ENCODE peak calls at places on chromosomes 2 and 18, in nine cellular contexts. A, Z, P, C, O, V, S, K and D are unnamed samples.

GRCh38 chr2:20641123-20641985 is 9.5 kb downstream of the HS1BP3 start:
- DNase-seq in S (no peak), Z (no peak), K (no peak), P (peak; percentile 79), V (no peak), C (no peak), A (peak; percentile 31), O (peak; percentile 77), D (peak; percentile 74)

GRCh38 chr18:26468931-26469340 is 79.4 kb downstream of the KCTD1 start:
- DNase-seq in O (peak; percentile 33), S (no peak), V (peak; percentile 69), K (no peak), Z (no peak), C (no peak), P (no peak), A (peak; percentile 20), D (no peak)

GRCh38 chr2:7517122-7517487 is 599.9 kb downstream of the RNF144A start:
- DNase-seq in Z (no peak), K (no peak), V (no peak), P (no peak), O (no peak), C (no peak), S (no peak), A (no peak), D (peak; percentile 39)

GRCh38 chr2:180115675-180116074 is 108.6 kb upstream of the CWC22 start:
- DNase-seq in A (no peak), C (no peak), Z (no peak), S (no peak), V (no peak), O (peak; percentile 12), K (no peak), P (peak; percentile 70), D (no peak)

GRCh38 chr2:230901006-230901405 is 24.0 kb downstream of the GPR55 start:
- DNase-seq in O (no peak), P (no peak), Z (no peak), S (no peak), K (no peak), A (peak; percentile 1), V (no peak), C (no peak), D (no peak)

GRCh38 chr2:20355131-20355530 is 4.5 kb upstream of the PUM2 start:
- DNase-seq in C (no peak), V (no peak), K (no peak), S (no peak), A (no peak), O (peak; percentile 98), Z (no peak), P (peak; percentile 42), D (no peak)

GRCh38 chr2:133802366-133802765 is 234.1 kb upstream of the NCKAP5 start:
- DNase-seq in C (no peak), K (no peak), Z (no peak), P (no peak), S (no peak), A (no peak), V (no peak), O (no peak), D (no peak)

GRCh38 chr2:1773883-1774282 is 29.6 kb upstream of the PXDN start:
- DNase-seq in Z (no peak), O (no peak), P (no peak), C (no peak), K (no peak), V (no peak), A (no peak), S (no peak), D (no peak)

GRCh38 chr2:239950144-239950920 is 74.8 kb downstream of the NDUFA10 start:
- DNase-seq in A (no peak), O (no peak), K (no peak), Z (no peak), V (no peak), P (no peak), C (no peak), S (peak; percentile 51), D (no peak)

GRCh38 chr2:176583530-176584101 is 314.4 kb downstream of the MTX2 start:
- DNase-seq in C (no peak), S (no peak), V (no peak), O (peak; percentile 48), P (peak; percentile 62), K (peak; percentile 13), A (peak; percentile 9), Z (no peak), D (no peak)
- H3K4me3 ChIP-seq in C (no peak overlapping the region), S (no peak overlapping the region), V (no peak overlapping the region), O (no peak overlapping the region), P (no peak overlapping the region), K (no peak overlapping the region), A (no peak overlapping the region), Z (no peak overlapping the region), D (no peak overlapping the region)

GRCh38 chr18:111292-112014 is 46.9 kb upstream of the USP14 start:
- DNase-seq in O (peak; percentile 43), P (peak; percentile 41), K (no peak), Z (no peak), V (peak; percentile 82), S (peak; percentile 88), C (peak; percentile 79), A (peak; percentile 68), D (no peak)
- H3K4me3 ChIP-seq in O (peak overlapping the region; percentile 37), P (peak overlapping the region; percentile 28), K (peak overlapping the region; percentile 41), Z (peak overlapping the region; percentile 55), V (no peak overlapping the region), S (peak overlapping the region; percentile 31), C (peak overlapping the region; percentile 14), A (peak overlapping the region; percentile 15), D (peak overlapping the region; percentile 42)

DNA sequence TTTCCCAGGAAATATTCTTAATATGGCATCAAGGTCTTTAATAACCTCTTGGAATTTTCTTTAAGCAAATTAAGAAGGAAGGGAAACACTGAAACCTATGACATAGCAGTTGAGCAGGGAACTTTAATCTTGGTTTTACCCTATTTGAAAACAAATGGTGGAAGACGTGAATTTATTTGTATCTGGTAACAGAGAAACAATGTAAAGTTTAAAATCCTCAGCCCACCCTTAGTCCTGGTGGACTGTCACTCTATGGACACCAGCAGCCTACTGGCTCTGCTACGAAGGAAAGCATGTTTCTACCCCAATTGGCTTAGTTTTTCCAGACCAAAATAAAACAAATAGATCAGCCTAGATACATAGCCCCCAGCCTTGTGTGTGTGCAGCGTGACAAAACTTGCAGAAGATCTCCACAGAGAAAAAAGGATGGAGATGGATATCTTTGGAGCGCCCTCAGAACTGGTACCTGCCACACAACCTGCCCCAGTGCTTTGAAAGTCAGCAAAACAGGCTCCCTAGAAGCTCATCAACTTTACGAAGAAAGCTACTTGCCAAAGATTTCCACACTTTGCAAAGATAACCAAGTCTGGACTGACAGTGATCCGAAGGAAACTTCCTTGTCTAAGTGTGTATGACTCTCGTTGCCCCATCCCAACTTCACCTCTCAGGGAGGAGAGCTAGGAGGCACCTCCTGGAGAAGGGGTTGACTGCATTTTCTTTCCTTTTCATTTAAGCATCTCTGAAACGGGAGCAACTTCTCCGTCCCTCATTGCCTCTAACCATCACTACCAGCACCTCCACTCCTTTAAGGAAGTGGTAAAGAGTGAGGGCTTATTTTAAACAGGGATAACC is 7.3 kb downstream of the ZEB2 start:
- DNase-seq in C (no peak), K (no peak), V (no peak), S (no peak), P (peak; percentile 37), Z (no peak), O (no peak), A (no peak), D (no peak)
- H3K4me3 ChIP-seq in C (no peak overlapping the region), K (no peak overlapping the region), V (peak overlapping the region; percentile 75), S (peak overlapping the region; percentile 63), P (no peak overlapping the region), Z (peak overlapping the region; percentile 70), O (peak overlapping the region; percentile 11), A (no peak overlapping the region), D (peak overlapping the region; percentile 1)

GRCh38 chr2:86443601-86444000 is 2.4 kb downstream of the KDM3A start:
- DNase-seq in P (no peak), S (no peak), Z (no peak), A (no peak), C (no peak), O (no peak), V (no peak), K (no peak), D (no peak)
- H3K4me3 ChIP-seq in P (no peak overlapping the region), S (no peak overlapping the region), Z (peak overlapping the region; percentile 79), A (no peak overlapping the region), C (no peak overlapping the region), O (no peak overlapping the region), V (peak overlapping the region; percentile 90), K (no peak overlapping the region), D (peak overlapping the region; percentile 5)

GRCh38 chr2:23134726-23135125 is 250.3 kb upstream of the KLHL29 start:
- DNase-seq in P (no peak), O (no peak), C (no peak), A (no peak), K (no peak), V (no peak), Z (no peak), S (no peak), D (no peak)

GRCh38 chr2:23128684-23129292 is 256.2 kb upstream of the KLHL29 start:
- DNase-seq in C (no peak), S (no peak), A (no peak), V (no peak), O (no peak), P (no peak), Z (no peak), K (no peak), D (no peak)

GRCh38 chr2:23133196-23133595 is 251.8 kb upstream of the KLHL29 start:
- DNase-seq in V (no peak), K (no peak), C (no peak), P (no peak), Z (no peak), O (no peak), A (no peak), S (no peak), D (no peak)

GRCh38 chr2:23131066-23131575 is 253.9 kb upstream of the KLHL29 start:
- DNase-seq in V (peak; percentile 76), Z (no peak), A (no peak), O (no peak), K (no peak), S (no peak), P (no peak), C (no peak), D (no peak)

GRCh38 chr2:23132000-23132399 is 253.0 kb upstream of the KLHL29 start:
- DNase-seq in S (no peak), Z (no peak), K (no peak), P (no peak), C (no peak), V (no peak), O (no peak), A (no peak), D (no peak)
- H3K4me3 ChIP-seq in S (no peak overlapping the region), Z (no peak overlapping the region), K (no peak overlapping the region), P (no peak overlapping the region), C (no peak overlapping the region), V (no peak overlapping the region), O (no peak overlapping the region), A (no peak overlapping the region), D (no peak overlapping the region)